ENCODE peak calls at places on chromosomes 11 and 22, in ten cellular contexts. One of them, this sample, is unnamed.

GRCh38 chr22:29689872-29690213 is 30.0 kb upstream of the CABP7 start:
- DNase-seq in progenitor cell of endocrine pancreas: peak
- DNase-seq in Calu3: peak
- DNase-seq in activated CD8-positive, alpha-beta memory T cell treated with anti-CD3 and anti-CD28 coated beads, Interleukin-2, amount 50 U/mL, for 48 hours: peak
- DNase-seq in CD8-positive, alpha-beta memory T cell: no peak
- DNase-seq in GM04503: no peak
- DNase-seq in fibroblast of lung: peak
- DNase-seq in AG10803: peak
- DNase-seq in GM19239: no peak
- DNase-seq in choroid plexus epithelial cell: peak
- DNase-seq in this sample: peak

GRCh38 chr11:876550-876949 is 33.9 kb downstream of the TSPAN4 start:
- DNase-seq in GM19239: no peak
- DNase-seq in AG10803: peak
- DNase-seq in GM04503: no peak
- DNase-seq in CD8-positive, alpha-beta memory T cell: no peak
- DNase-seq in fibroblast of lung: no peak
- DNase-seq in activated CD8-positive, alpha-beta memory T cell treated with anti-CD3 and anti-CD28 coated beads, Interleukin-2, amount 50 U/mL, for 48 hours: no peak
- DNase-seq in Calu3: no peak
- DNase-seq in choroid plexus epithelial cell: no peak
- DNase-seq in progenitor cell of endocrine pancreas: no peak
- DNase-seq in this sample: no peak

GRCh38 chr22:24841261-24841660 is 35.2 kb downstream of the SGSM1 start:
- DNase-seq in activated CD8-positive, alpha-beta memory T cell treated with anti-CD3 and anti-CD28 coated beads, Interleukin-2, amount 50 U/mL, for 48 hours: no peak
- DNase-seq in AG10803: no peak
- DNase-seq in CD8-positive, alpha-beta memory T cell: no peak
- DNase-seq in GM04503: no peak
- DNase-seq in progenitor cell of endocrine pancreas: no peak
- DNase-seq in Calu3: no peak
- DNase-seq in GM19239: no peak
- DNase-seq in fibroblast of lung: no peak
- DNase-seq in choroid plexus epithelial cell: peak
- DNase-seq in this sample: peak

GRCh38 chr22:36222887-36223450 is 16.4 kb downstream of the APOL2 start:
- DNase-seq in GM19239: no peak
- DNase-seq in activated CD8-positive, alpha-beta memory T cell treated with anti-CD3 and anti-CD28 coated beads, Interleukin-2, amount 50 U/mL, for 48 hours: no peak
- DNase-seq in progenitor cell of endocrine pancreas: no peak
- DNase-seq in GM04503: no peak
- DNase-seq in CD8-positive, alpha-beta memory T cell: no peak
- DNase-seq in fibroblast of lung: no peak
- DNase-seq in AG10803: no peak
- DNase-seq in choroid plexus epithelial cell: no peak
- DNase-seq in Calu3: no peak
- DNase-seq in this sample: no peak

GRCh38 chr22:19168088-19168890 is 10.2 kb downstream of the SLC25A1 start:
- DNase-seq in choroid plexus epithelial cell: no peak
- DNase-seq in AG10803: no peak
- DNase-seq in progenitor cell of endocrine pancreas: no peak
- DNase-seq in CD8-positive, alpha-beta memory T cell: no peak
- DNase-seq in GM19239: no peak
- DNase-seq in fibroblast of lung: no peak
- DNase-seq in activated CD8-positive, alpha-beta memory T cell treated with anti-CD3 and anti-CD28 coated beads, Interleukin-2, amount 50 U/mL, for 48 hours: no peak
- DNase-seq in GM04503: no peak
- DNase-seq in Calu3: no peak
- DNase-seq in this sample: no peak

GRCh38 chr11:65932558-65932919 is 12.7 kb upstream of the TSGA10IP start:
- DNase-seq in activated CD8-positive, alpha-beta memory T cell treated with anti-CD3 and anti-CD28 coated beads, Interleukin-2, amount 50 U/mL, for 48 hours: no peak
- DNase-seq in AG10803: peak
- DNase-seq in fibroblast of lung: no peak
- DNase-seq in choroid plexus epithelial cell: peak
- DNase-seq in CD8-positive, alpha-beta memory T cell: no peak
- DNase-seq in GM19239: no peak
- DNase-seq in GM04503: no peak
- DNase-seq in Calu3: peak
- DNase-seq in progenitor cell of endocrine pancreas: no peak
- DNase-seq in this sample: no peak

GRCh38 chr11:70324354-70325115 is 54.0 kb downstream of the PPFIA1 start:
- DNase-seq in progenitor cell of endocrine pancreas: no peak
- DNase-seq in fibroblast of lung: peak
- DNase-seq in GM19239: peak
- DNase-seq in activated CD8-positive, alpha-beta memory T cell treated with anti-CD3 and anti-CD28 coated beads, Interleukin-2, amount 50 U/mL, for 48 hours: peak
- DNase-seq in CD8-positive, alpha-beta memory T cell: no peak
- DNase-seq in AG10803: no peak
- DNase-seq in choroid plexus epithelial cell: peak
- DNase-seq in Calu3: no peak
- DNase-seq in GM04503: no peak
- DNase-seq in this sample: no peak

GRCh38 chr22:44972363-44973083 is 37.3 kb downstream of the PHF21B start:
- DNase-seq in AG10803: no peak
- DNase-seq in progenitor cell of endocrine pancreas: no peak
- DNase-seq in activated CD8-positive, alpha-beta memory T cell treated with anti-CD3 and anti-CD28 coated beads, Interleukin-2, amount 50 U/mL, for 48 hours: no peak
- DNase-seq in choroid plexus epithelial cell: no peak
- DNase-seq in Calu3: no peak
- DNase-seq in CD8-positive, alpha-beta memory T cell: no peak
- DNase-seq in GM19239: no peak
- DNase-seq in GM04503: no peak
- DNase-seq in fibroblast of lung: peak
- DNase-seq in this sample: no peak

GRCh38 chr11:112249871-112250590 is 10.6 kb downstream of the PLET1 start:
- DNase-seq in activated CD8-positive, alpha-beta memory T cell treated with anti-CD3 and anti-CD28 coated beads, Interleukin-2, amount 50 U/mL, for 48 hours: no peak
- DNase-seq in AG10803: peak
- DNase-seq in fibroblast of lung: peak
- DNase-seq in GM19239: no peak
- DNase-seq in progenitor cell of endocrine pancreas: no peak
- DNase-seq in Calu3: no peak
- DNase-seq in GM04503: no peak
- DNase-seq in CD8-positive, alpha-beta memory T cell: no peak
- DNase-seq in choroid plexus epithelial cell: no peak
- DNase-seq in this sample: no peak